ENCODE peak calls at places on chromosome 15, in seven cellular contexts. W is testis; H is left ventricle myocardium inferior; N is heart left ventricle; P is CD8-positive, alpha-beta memory T cell; U is kidney; S is small intestine. C is an unnamed sample. For H3K4me1 and H3K9me3, the result is how much of the 10 kb centered on the place peaks cover.

GRCh38 chr15:80123034-80123433 is 29.8 kb upstream of the FAH start:
- DNase-seq in W (no peak), H (no peak), N (no peak), P (no peak), U (no peak), S (no peak), C (no peak)

GRCh38 chr15:90291679-90292356 is 26.3 kb downstream of the NGRN start:
- DNase-seq in W (peak), H (no peak), N (no peak), P (no peak), U (no peak), S (peak), C (peak)

GRCh38 chr15:82021021-82021420 is 24.8 kb downstream of the MEX3B start:
- DNase-seq in W (no peak), H (no peak), N (no peak), P (no peak), U (no peak), S (no peak), C (no peak)

GRCh38 chr15:64749167-64749566 is 26.2 kb downstream of the RBPMS2 start:
- DNase-seq in W (no peak), H (no peak), N (peak), P (no peak), U (no peak), S (peak), C (no peak)

GRCh38 chr15:22949074-22949547 is 31.1 kb downstream of the CYFIP1 start:
- DNase-seq in W (peak), H (peak), N (peak), P (no peak), U (peak), S (no peak), C (no peak)

GRCh38 chr15:48358229-48358641 is 27.0 kb downstream of the DUT start:
- DNase-seq in W (no peak), H (no peak), N (no peak), P (no peak), U (no peak), S (no peak), C (no peak)

GRCh38 chr15:74036271-74037170 is 42.0 kb downstream of the PML start:
- DNase-seq in W (peak), H (peak), N (no peak), P (no peak), U (no peak), S (peak), C (peak)

GRCh38 chr15:29086001-29086400 is 183.6 kb downstream of the NSMCE3 start:
- DNase-seq in W (no peak), H (no peak), N (no peak), P (no peak), U (peak), S (no peak), C (no peak)

GRCh38 chr15:88166330-88166993 is 90.1 kb downstream of the NTRK3 start:
- DNase-seq in W (peak), H (no peak), N (no peak), P (no peak), U (no peak), S (peak), C (peak)

GRCh38 chr15:58299311-58299850 is 132.4 kb upstream of the LIPC start:
- DNase-seq in W (no peak), H (no peak), N (no peak), P (no peak), U (no peak), S (no peak), C (no peak)
- H3K4me3 ChIP-seq in W (no peak), H (no peak), N (no peak), P (no peak), U (no peak), S (no peak), C (no peak)

DNA sequence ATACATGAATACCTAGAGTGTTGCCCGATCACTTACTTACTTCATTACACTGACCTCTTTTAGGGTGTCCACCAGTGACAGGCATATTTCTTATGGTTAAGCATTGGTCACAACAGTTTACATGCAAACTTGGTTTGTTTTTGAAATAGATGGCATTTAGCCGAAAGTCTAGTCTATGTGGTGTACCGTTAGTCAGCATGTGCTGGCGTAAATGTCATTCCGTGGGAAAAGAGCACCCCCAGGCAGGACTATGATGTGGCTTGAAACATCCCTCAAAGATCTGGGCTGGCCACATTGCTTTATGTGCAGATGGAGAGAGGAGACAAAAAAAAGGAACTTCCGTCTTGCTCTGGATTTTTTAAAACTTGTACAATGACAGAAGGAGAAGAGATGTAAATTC is 357.0 kb upstream of the ICE2 start:
- DNase-seq in W (no peak), H (no peak), N (no peak), P (no peak), U (no peak), S (no peak), C (no peak)
- H3K4me1 ChIP-seq in W (under half), H (under half), N (under half), P (under half), U (under half), S (under half), C (under half)

DNA sequence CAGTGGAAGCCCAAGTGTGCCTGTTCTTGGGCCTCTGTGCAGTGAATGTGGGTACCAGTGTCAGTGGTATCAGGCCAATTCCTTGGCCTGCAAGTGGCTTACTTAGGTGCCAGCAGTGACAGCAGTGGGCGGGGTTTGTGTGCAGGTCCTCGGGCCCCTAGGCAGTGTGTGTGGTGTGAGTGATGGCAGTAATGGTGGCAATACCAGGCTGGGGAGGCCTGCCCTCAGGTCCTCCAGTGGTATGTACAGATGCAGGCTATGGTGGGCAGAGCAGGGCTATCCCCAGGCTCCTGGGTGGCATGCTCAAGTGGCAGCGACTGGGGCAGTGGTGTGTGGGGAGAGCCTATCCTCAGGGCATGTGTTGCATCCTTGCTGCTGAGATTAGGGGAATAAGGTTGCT is 379.7 kb downstream of the SQOR start:
- DNase-seq in W (no peak), H (no peak), N (no peak), P (no peak), U (peak), S (no peak), C (no peak)
- H3K9me3 ChIP-seq in W (under half), H (half or more), N (under half), P (under half), U (under half), S (under half), C (under half)

DNA sequence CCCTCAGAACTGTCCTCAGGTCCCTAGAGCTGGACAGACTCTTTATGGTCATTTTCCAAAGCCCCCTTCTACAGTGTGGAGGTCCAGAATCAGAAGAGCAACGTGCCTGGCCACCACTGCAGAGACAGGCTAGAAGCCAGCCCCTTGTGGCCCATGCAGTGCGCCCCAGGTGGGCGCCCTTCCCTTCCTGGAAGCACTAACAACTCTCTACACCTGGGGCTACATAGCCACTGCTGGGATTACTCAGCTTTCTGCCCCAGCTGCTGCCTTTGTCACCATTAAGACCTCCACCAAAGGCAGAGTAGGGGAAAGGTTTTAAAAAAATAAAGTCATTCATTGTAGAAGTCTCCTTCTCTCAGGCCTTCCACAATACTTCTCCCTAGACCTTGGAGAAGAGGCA is 2.3 kb downstream of the RASGRP1 start:
- DNase-seq in W (no peak), H (no peak), N (no peak), P (no peak), U (no peak), S (no peak), C (no peak)
- H3K4me3 ChIP-seq in W (no peak), H (no peak), N (no peak), P (peak), U (no peak), S (no peak), C (no peak)

GRCh38 chr15:40238927-40239591 is at the start of gene PAK6:
- DNase-seq in W (peak), H (no peak), N (no peak), P (peak), U (peak), S (peak), C (peak)

GRCh38 chr15:40241305-40242215 is 2.7 kb downstream of the PAK6 start:
- DNase-seq in W (no peak), H (no peak), N (no peak), P (no peak), U (no peak), S (no peak), C (no peak)

GRCh38 chr15:40240619-40241304 is 1.9 kb downstream of the PAK6 start:
- DNase-seq in W (no peak), H (no peak), N (no peak), P (peak), U (no peak), S (no peak), C (no peak)

GRCh38 chr15:40239671-40240618 is 1.1 kb downstream of the PAK6 start:
- DNase-seq in W (no peak), H (no peak), N (no peak), P (no peak), U (peak), S (no peak), C (no peak)

GRCh38 chr15:40238481-40238926 is 359 bp upstream of the PAK6 start:
- DNase-seq in W (no peak), H (no peak), N (no peak), P (no peak), U (peak), S (no peak), C (no peak)
- H3K4me1 ChIP-seq in W (under half), H (under half), N (under half), P (under half), U (under half), S (under half), C (under half)

DNA sequence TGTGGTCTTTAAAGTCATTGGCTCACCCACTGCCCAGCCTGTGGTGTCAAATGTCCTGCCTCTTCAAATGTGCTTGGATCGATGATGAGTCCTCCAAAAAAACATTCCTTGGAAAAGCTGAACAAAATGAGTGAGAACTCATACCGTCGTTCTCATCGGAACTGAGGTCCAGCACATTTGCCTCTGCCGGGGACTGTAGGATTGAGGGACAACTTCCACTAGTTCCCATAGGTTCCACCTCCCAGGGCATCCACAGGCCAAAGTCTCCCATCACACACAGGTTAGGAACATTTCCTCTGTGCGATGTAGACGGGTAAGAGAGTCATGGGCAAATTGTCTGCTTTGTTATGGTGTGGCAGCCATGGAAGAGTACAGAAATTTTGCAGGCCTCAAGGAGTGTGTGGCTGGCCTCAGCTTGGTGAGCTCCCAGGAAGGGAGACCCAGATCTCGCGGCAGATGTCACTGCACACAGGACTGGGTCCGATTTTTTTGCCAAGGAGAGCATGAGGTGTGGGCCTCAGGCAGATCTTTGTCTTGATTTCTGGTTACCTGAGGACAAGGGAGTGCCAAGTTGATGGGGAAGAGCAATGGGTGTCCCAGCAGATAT is 115.7 kb downstream of the SNRPN start:
- DNase-seq in W (no peak), H (no peak), N (peak), P (no peak), U (peak), S (no peak), C (no peak)
- H3K9me3 ChIP-seq in W (under half), H (half or more), N (half or more), P (half or more), U (half or more), S (under half), C (under half)

GRCh38 chr15:68794869-68795268 is 25.8 kb downstream of the ANP32A start:
- DNase-seq in W (no peak), H (no peak), N (no peak), P (no peak), U (no peak), S (peak), C (no peak)
- H3K4me3 ChIP-seq in W (no peak), H (peak), N (peak), P (no peak), U (peak), S (no peak), C (no peak)

C was measured in SJCRH30.